ENCODE peak calls at places on chromosomes 3 and 15, in six cellular contexts. C is thyroid gland, S is epithelial cell of esophagus, M is LNCaP clone FGC, K is mucosa of descending colon, D is endodermal cell. O is an unnamed sample.

GRCh38 chr3:149013726-149014125 is 22.4 kb downstream of the GYG1 start:
- DNase-seq in C (no peak), S (no peak), M (no peak), K (no peak), D (no peak), O (no peak)

GRCh38 chr3:64685331-64685799 is 2.4 kb downstream of the ADAMTS9 start:
- DNase-seq in C (peak; percentile 39), S (no peak), M (no peak), K (peak; percentile 47), D (no peak), O (no peak)

GRCh38 chr3:103385991-103386390 is 951.2 kb downstream of the ZPLD1 start:
- DNase-seq in C (no peak), S (no peak), M (no peak), K (no peak), D (no peak), O (no peak)

GRCh38 chr3:114363554-114364202 is 69.8 kb downstream of the TIGIT start:
- DNase-seq in C (no peak), S (peak; percentile 68), M (no peak), K (no peak), D (no peak), O (peak; percentile 83)

GRCh38 chr3:64645236-64645635 is 42.6 kb downstream of the ADAMTS9 start:
- DNase-seq in C (no peak), S (no peak), M (no peak), K (no peak), D (no peak), O (peak; percentile 35)

GRCh38 chr3:171654809-171655208 is 155.5 kb downstream of the PLD1 start:
- DNase-seq in C (peak; percentile 64), S (peak; percentile 85), M (no peak), K (no peak), D (no peak), O (peak; percentile 59)

GRCh38 chr3:146554168-146554760 is 9.9 kb upstream of the PLSCR1 start:
- DNase-seq in C (no peak), S (no peak), M (no peak), K (no peak), D (peak; percentile 41), O (no peak)

GRCh38 chr3:86562095-86562494 is 428.9 kb downstream of the VGLL3 start:
- DNase-seq in C (no peak), S (no peak), M (no peak), K (no peak), D (no peak), O (no peak)

GRCh38 chr15:70436428-70436827 is 326.9 kb downstream of the UACA start:
- DNase-seq in C (no peak), S (no peak), M (no peak), K (no peak), D (no peak), O (no peak)

GRCh38 chr15:90915808-90916440 is 12.8 kb downstream of the MAN2A2 start:
- DNase-seq in C (no peak), S (no peak), M (no peak), K (peak; percentile 53), D (no peak), O (peak; percentile 6)

GRCh38 chr15:22949074-22949547 is 31.1 kb downstream of the CYFIP1 start:
- DNase-seq in C (no peak), S (peak; percentile 60), M (peak; percentile 21), K (peak; percentile 61), D (peak; percentile 90), O (peak; percentile 87)

GRCh38 chr15:63015618-63016017 is 26.9 kb upstream of the TPM1 start:
- DNase-seq in C (no peak), S (peak; percentile 59), M (no peak), K (no peak), D (no peak), O (peak; percentile 73)

GRCh38 chr3:62875103-62876002 is at the start of gene CADPS:
- DNase-seq in C (no peak), S (no peak), M (no peak), K (peak; percentile 28), D (peak; percentile 83), O (no peak)

GRCh38 chr3:143769663-143770062 is 78.6 kb downstream of the SLC9A9 start:
- DNase-seq in C (no peak), S (peak; percentile 12), M (no peak), K (no peak), D (no peak), O (peak; percentile 89)

GRCh38 chr15:52179278-52180195 is 11.7 kb downstream of the GNB5 start:
- DNase-seq in C (peak; percentile 91), S (peak; percentile 91), M (peak; percentile 47), K (peak; percentile 89), D (peak; percentile 95), O (peak; percentile 78)

GRCh38 chr3:109921509-109921908 is 584.2 kb upstream of the DPPA4 start:
- DNase-seq in C (no peak), S (no peak), M (no peak), K (no peak), D (no peak), O (no peak)

GRCh38 chr3:55270976-55271375 is 216.1 kb downstream of the WNT5A start:
- DNase-seq in C (no peak), S (no peak), M (no peak), K (no peak), D (no peak), O (no peak)

GRCh38 chr15:98002874-98003273 is 42.4 kb downstream of the ARRDC4 start:
- DNase-seq in C (no peak), S (no peak), M (no peak), K (peak; percentile 40), D (no peak), O (no peak)

GRCh38 chr3:7280318-7280717 is 419.4 kb downstream of the GRM7 start:
- DNase-seq in C (no peak), S (no peak), M (peak; percentile 79), K (no peak), D (no peak), O (no peak)

GRCh38 chr15:99450896-99451358 is 114.9 kb upstream of the MEF2A start:
- DNase-seq in C (peak; percentile 41), S (peak; percentile 90), M (no peak), K (peak; percentile 80), D (peak; percentile 33), O (peak; percentile 83)

GRCh38 chr3:9780451-9780797 is 10.7 kb upstream of the CAMK1 start:
- DNase-seq in C (peak; percentile 47), S (no peak), M (no peak), K (no peak), D (no peak), O (no peak)

GRCh38 chr15:49343546-49343945 is 79.5 kb upstream of the FGF7 start:
- DNase-seq in C (no peak), S (no peak), M (no peak), K (no peak), D (no peak), O (no peak)

GRCh38 chr3:140006331-140006730 is 71.3 kb downstream of the CLSTN2 start:
- DNase-seq in C (no peak), S (no peak), M (no peak), K (no peak), D (no peak), O (no peak)

GRCh38 chr3:152684279-152684678 is 150.7 kb upstream of the P2RY1 start:
- DNase-seq in C (no peak), S (no peak), M (no peak), K (no peak), D (no peak), O (no peak)

GRCh38 chr15:68492855-68493254 is 60.9 kb upstream of the ITGA11 start:
- DNase-seq in C (peak; percentile 4), S (peak; percentile 9), M (no peak), K (no peak), D (no peak), O (peak; percentile 68)

GRCh38 chr3:188417329-188417728 is 263.4 kb downstream of the LPP start:
- DNase-seq in C (no peak), S (no peak), M (no peak), K (no peak), D (no peak), O (peak; percentile 67)

GRCh38 chr3:69032737-69033136 is 19.3 kb upstream of the EOGT start:
- DNase-seq in C (no peak), S (no peak), M (no peak), K (no peak), D (no peak), O (no peak)

GRCh38 chr3:69033470-69033869 is 18.7 kb downstream of the TMF1 start:
- DNase-seq in C (no peak), S (peak; percentile 88), M (no peak), K (no peak), D (no peak), O (peak; percentile 93)

GRCh38 chr3:69031635-69032034 is 18.2 kb upstream of the EOGT start:
- DNase-seq in C (no peak), S (no peak), M (no peak), K (no peak), D (no peak), O (peak; percentile 16)

DNA sequence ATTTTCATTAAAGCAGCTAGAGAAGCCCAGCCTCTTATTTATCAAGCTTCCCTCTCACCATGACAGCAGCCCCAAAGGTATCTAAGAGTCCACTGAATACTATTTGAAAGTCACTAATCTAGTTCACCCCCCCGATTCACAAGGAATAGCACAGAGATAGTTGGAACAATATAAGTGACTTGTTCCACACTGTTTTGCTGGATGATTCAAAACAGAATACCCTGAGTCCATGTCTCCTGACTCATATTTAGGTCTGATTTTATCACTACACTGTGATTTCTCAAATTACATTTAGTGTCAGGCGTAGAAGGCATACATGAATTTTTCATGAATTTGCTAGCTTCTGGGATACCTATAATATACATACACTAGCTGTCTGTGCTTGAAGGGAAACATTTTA is 18.7 kb upstream of the EOGT start:
- DNase-seq in C (no peak), S (peak; percentile 63), M (no peak), K (no peak), D (no peak), O (peak; percentile 78)
- H3K4me3 ChIP-seq in C (no peak overlapping the region), S (no peak overlapping the region), M (no peak overlapping the region), K (no peak overlapping the region), D (no peak overlapping the region), O (no peak overlapping the region)

GRCh38 chr15:80367094-80367493 is 37.1 kb upstream of the ARNT2 start:
- DNase-seq in C (no peak), S (no peak), M (no peak), K (no peak), D (peak; percentile 87), O (peak; percentile 34)
- TF ChIP-seq CTCF in C (no peak), S (no peak), M (no peak), K (no peak), D (peak; percentile 79), O (peak; percentile 10)

GRCh38 chr15:26868029-26868685 is 1.3 kb downstream of the GABRA5 start:
- DNase-seq in C (no peak), S (no peak), M (no peak), K (no peak), D (peak; percentile 58), O (no peak)
- H3K4me3 ChIP-seq in C (no peak overlapping the region), S (no peak overlapping the region), M (no peak overlapping the region), K (no peak overlapping the region), D (peak overlapping the region; percentile 74), O (no peak overlapping the region)

GRCh38 chr3:160577551-160578195 is 12.3 kb upstream of the KPNA4 start:
- DNase-seq in C (peak; percentile 27), S (peak; percentile 50), M (peak; percentile 26), K (no peak), D (no peak), O (peak; percentile 28)
- TF ChIP-seq CTCF in C (peak; percentile 50), S (peak; percentile 53), M (peak; percentile 73), K (no peak), D (peak; percentile 70), O (no peak)

GRCh38 chr3:196890309-196890708 is 22.6 kb downstream of the SENP5 start:
- DNase-seq in C (no peak), S (no peak), M (no peak), K (no peak), D (no peak), O (no peak)
- H3K4me3 ChIP-seq in C (no peak overlapping the region), S (no peak overlapping the region), M (no peak overlapping the region), K (no peak overlapping the region), D (no peak overlapping the region), O (no peak overlapping the region)

O was measured in cardiac fibroblast.